ENCODE peak calls at places on chromosomes 16 and 17, in four cellular contexts. L is HTR-8/SVneo; Z is naive B cell; K is naive thymus-derived CD4-positive, alpha-beta T cell. C is an unnamed sample.

GRCh38 chr17:27339836-27340550 is 46.1 kb downstream of the WSB1 start:
- DNase-seq in Z (no peak), L (no peak), K (no peak), C (no peak)

GRCh38 chr17:82814834-82815233 is 25.0 kb downstream of the ZNF750 start:
- DNase-seq in Z (no peak), K (no peak), L (no peak), C (no peak)

GRCh38 chr17:73455050-73455687 is 143.4 kb upstream of the CDC42EP4 start:
- DNase-seq in L (no peak), K (no peak), Z (no peak), C (peak)

GRCh38 chr17:49224997-49225337 is 5.6 kb downstream of the PHOSPHO1 start:
- DNase-seq in K (no peak), Z (no peak), L (no peak), C (no peak)

GRCh38 chr16:87698241-87698640 is 67.5 kb downstream of the KLHDC4 start:
- DNase-seq in K (no peak), L (no peak), Z (no peak), C (no peak)

GRCh38 chr17:70271200-70271599 is 101.9 kb downstream of the KCNJ2 start:
- DNase-seq in Z (no peak), L (no peak), K (no peak), C (no peak)

GRCh38 chr16:5621826-5622225 is 524.2 kb upstream of the EEF2KMT start:
- DNase-seq in Z (no peak), L (no peak), K (no peak), C (peak)

GRCh38 chr17:6172642-6173330 is 102.6 kb downstream of the WSCD1 start:
- DNase-seq in L (no peak), K (no peak), Z (no peak), C (no peak)